ENCODE peak calls at places on chromosomes 11 and 22, in ten cellular contexts. V, K, Z, S, C, Q, A, N, T and U are unnamed samples.

GRCh38 chr11:128871165-128871564 is 4.1 kb upstream of the KCNJ1 start:
- DNase-seq in V (no peak), K (no peak), Z (no peak), S (no peak), C (no peak), Q (no peak), A (no peak), N (no peak), T (no peak), U (no peak)

GRCh38 chr11:77110836-77111235 is 8.2 kb downstream of the OMP start:
- DNase-seq in V (no peak), K (no peak), Z (no peak), S (no peak), C (no peak), Q (no peak), A (no peak), N (no peak), T (no peak), U (no peak)

GRCh38 chr11:121372671-121373429 is 79.3 kb upstream of the SORL1 start:
- DNase-seq in V (no peak), K (no peak), Z (no peak), S (peak; percentile 53), C (no peak), Q (no peak), A (no peak), N (no peak), T (no peak), U (no peak)

GRCh38 chr11:79055866-79056632 is 384.8 kb downstream of the TENM4 start:
- DNase-seq in V (no peak), K (no peak), Z (no peak), S (no peak), C (no peak), Q (no peak), A (no peak), N (peak; percentile 38), T (no peak), U (no peak)

GRCh38 chr11:57480409-57481137 is 20.2 kb downstream of the RTN4RL2 start:
- DNase-seq in V (peak; percentile 63), K (no peak), Z (peak; percentile 77), S (peak; percentile 83), C (peak; percentile 61), Q (peak; percentile 66), A (peak; percentile 23), N (peak; percentile 92), T (peak; percentile 64), U (no peak)

GRCh38 chr11:67411785-67412152 is 3.7 kb upstream of the CARNS1 start:
- DNase-seq in V (no peak), K (no peak), Z (no peak), S (peak; percentile 53), C (no peak), Q (no peak), A (no peak), N (no peak), T (no peak), U (no peak)

GRCh38 chr11:104991994-104992393 is 23.6 kb upstream of the CASP4 start:
- DNase-seq in V (no peak), K (no peak), Z (no peak), S (no peak), C (no peak), Q (no peak), A (no peak), N (no peak), T (no peak), U (no peak)

GRCh38 chr11:69598147-69598546 is 42.8 kb upstream of the CCND1 start:
- DNase-seq in V (no peak), K (no peak), Z (peak; percentile 12), S (no peak), C (no peak), Q (no peak), A (no peak), N (no peak), T (no peak), U (no peak)

GRCh38 chr11:81039916-81040530 is 1599.2 kb upstream of the TENM4 start:
- DNase-seq in V (no peak), K (no peak), Z (peak; percentile 6), S (no peak), C (no peak), Q (no peak), A (no peak), N (no peak), T (no peak), U (no peak)

GRCh38 chr22:39646614-39647210 is 76.2 kb downstream of the CACNA1I start:
- DNase-seq in V (no peak), K (no peak), Z (no peak), S (no peak), C (no peak), Q (no peak), A (no peak), N (no peak), T (no peak), U (no peak)

GRCh38 chr11:88709567-88709966 is 356.2 kb downstream of the GRM5 start:
- DNase-seq in V (no peak), K (no peak), Z (peak; percentile 11), S (no peak), C (no peak), Q (no peak), A (no peak), N (no peak), T (peak; percentile 47), U (no peak)

GRCh38 chr11:111745719-111746504 is 20.3 kb downstream of the PPP2R1B start:
- DNase-seq in V (no peak), K (no peak), Z (no peak), S (no peak), C (no peak), Q (no peak), A (no peak), N (no peak), T (no peak), U (no peak)

GRCh38 chr22:47835726-47836125 is 1073.3 kb downstream of the TBC1D22A start:
- DNase-seq in V (no peak), K (no peak), Z (no peak), S (no peak), C (no peak), Q (no peak), A (no peak), N (peak; percentile 38), T (no peak), U (no peak)

GRCh38 chr11:86742436-86742805 is 57.9 kb upstream of the PRSS23 start:
- DNase-seq in V (no peak), K (no peak), Z (no peak), S (no peak), C (no peak), Q (no peak), A (no peak), N (no peak), T (no peak), U (no peak)

GRCh38 chr11:117319214-117319840 is 3.3 kb upstream of the BACE1 start:
- DNase-seq in V (no peak), K (no peak), Z (no peak), S (no peak), C (no peak), Q (no peak), A (no peak), N (no peak), T (no peak), U (no peak)

GRCh38 chr11:130129922-130130321 is 29.7 kb upstream of the ST14 start:
- DNase-seq in V (no peak), K (no peak), Z (no peak), S (no peak), C (no peak), Q (no peak), A (no peak), N (no peak), T (no peak), U (no peak)

GRCh38 chr11:75142714-75143419 is 8.0 kb upstream of the SLCO2B1 start:
- DNase-seq in V (peak; percentile 55), K (peak; percentile 55), Z (peak; percentile 76), S (no peak), C (peak; percentile 88), Q (peak; percentile 79), A (no peak), N (peak; percentile 98), T (peak; percentile 76), U (no peak)

GRCh38 chr11:134126197-134126822 is 57.4 kb downstream of the JAM3 start:
- DNase-seq in V (no peak), K (no peak), Z (no peak), S (no peak), C (no peak), Q (no peak), A (no peak), N (peak; percentile 63), T (no peak), U (no peak)

GRCh38 chr22:19980766-19981165 is 35.9 kb downstream of the ARVCF start:
- DNase-seq in V (no peak), K (no peak), Z (no peak), S (no peak), C (no peak), Q (no peak), A (no peak), N (no peak), T (no peak), U (no peak)

GRCh38 chr11:62885137-62885536 is 4.4 kb downstream of the SLC3A2 start:
- DNase-seq in V (no peak), K (no peak), Z (no peak), S (no peak), C (no peak), Q (no peak), A (no peak), N (no peak), T (no peak), U (no peak)

GRCh38 chr22:29148036-29148435 is 57.7 kb upstream of the EMID1 start:
- DNase-seq in V (no peak), K (no peak), Z (no peak), S (no peak), C (no peak), Q (no peak), A (no peak), N (no peak), T (no peak), U (no peak)

GRCh38 chr11:116111546-116111945 is 607.3 kb upstream of the CADM1 start:
- DNase-seq in V (no peak), K (no peak), Z (no peak), S (no peak), C (no peak), Q (no peak), A (no peak), N (no peak), T (no peak), U (no peak)

GRCh38 chr11:130609121-130610035 is 160.9 kb downstream of the ADAMTS15 start:
- DNase-seq in V (no peak), K (no peak), Z (peak; percentile 50), S (peak; percentile 20), C (peak; percentile 90), Q (peak; percentile 88), A (no peak), N (no peak), T (peak; percentile 70), U (no peak)